ENCODE peak calls at places on chromosomes 11 and 22, in four cellular contexts. K is uterus, U is sigmoid colon, Q is Right ventricle myocardium superior. L is an unnamed sample.
A peak's percentile ranks its signal among the peaks of the same experiment; 100 is the strongest.

GRCh38 chr11:73141031-73141308 is 1.1 kb downstream of the FCHSD2 start:
- DNase-seq in K (no peak), Q (peak; percentile 60), U (no peak), L (no peak)

GRCh38 chr22:48322907-48323306 is 1504.8 kb downstream of the BRD1 start:
- DNase-seq in U (no peak), Q (no peak), K (no peak), L (no peak)

GRCh38 chr11:69657911-69658605 is 17.1 kb downstream of the LTO1 start:
- DNase-seq in Q (no peak), U (no peak), K (no peak), L (no peak)

GRCh38 chr11:113603277-113604059 is 102.6 kb downstream of the TMPRSS5 start:
- DNase-seq in K (peak; percentile 22), U (no peak), Q (peak; percentile 72), L (no peak)

GRCh38 chr22:19537941-19538488 is 13.8 kb upstream of the CLDN5 start:
- DNase-seq in K (no peak), U (no peak), Q (no peak), L (no peak)

GRCh38 chr11:120035756-120036155 is 102.2 kb downstream of the TRIM29 start:
- DNase-seq in K (no peak), Q (no peak), U (no peak), L (no peak)

GRCh38 chr22:48371391-48371790 is 1456.3 kb downstream of the BRD1 start:
- DNase-seq in Q (no peak), K (no peak), U (peak; percentile 30), L (no peak)

GRCh38 chr22:41513391-41513790 is 30.9 kb downstream of the POLR3H start:
- DNase-seq in U (no peak), Q (no peak), K (no peak), L (no peak)

GRCh38 chr11:78425436-78425835 is 7.8 kb upstream of the GAB2 start:
- DNase-seq in K (no peak), Q (no peak), U (no peak), L (no peak)

GRCh38 chr11:87405843-87406242 is 368.1 kb downstream of the TMEM135 start:
- DNase-seq in K (no peak), U (no peak), Q (no peak), L (no peak)

GRCh38 chr11:119108151-119108856 is 1.2 kb downstream of the C2CD2L start:
- DNase-seq in K (no peak), Q (no peak), U (no peak), L (peak; percentile 82)

L was measured in NCI-H146.